ENCODE peak calls at places on chromosomes 11 and 22, in six cellular contexts. One of them, this sample, is unnamed.

GRCh38 chr22:43151251-43152000 is at the start of gene TSPO:
- DNase-seq in fibroblast of the conjunctiva: no peak
- DNase-seq in vagina: no peak
- DNase-seq in CD4-positive, alpha-beta T cell: peak
- DNase-seq in stimulated activated CD4-positive, alpha-beta T cell treated with anti-CD3 and anti-CD28 coated beads, Interleukin-4, amount 100 ng/mL, for 48 hours: peak
- DNase-seq in smooth muscle cell of the brain vasculature: no peak
- DNase-seq in this sample: peak

GRCh38 chr22:35629406-35630234 is 12.5 kb upstream of the MB start:
- DNase-seq in fibroblast of the conjunctiva: peak
- DNase-seq in vagina: no peak
- DNase-seq in CD4-positive, alpha-beta T cell: peak
- DNase-seq in stimulated activated CD4-positive, alpha-beta T cell treated with anti-CD3 and anti-CD28 coated beads, Interleukin-4, amount 100 ng/mL, for 48 hours: peak
- DNase-seq in smooth muscle cell of the brain vasculature: peak
- DNase-seq in this sample: no peak

GRCh38 chr11:29606596-29606995 is 410.2 kb downstream of the KCNA4 start:
- DNase-seq in fibroblast of the conjunctiva: no peak
- DNase-seq in vagina: no peak
- DNase-seq in CD4-positive, alpha-beta T cell: no peak
- DNase-seq in stimulated activated CD4-positive, alpha-beta T cell treated with anti-CD3 and anti-CD28 coated beads, Interleukin-4, amount 100 ng/mL, for 48 hours: no peak
- DNase-seq in smooth muscle cell of the brain vasculature: no peak
- DNase-seq in this sample: no peak

GRCh38 chr11:34671946-34672345 is 51.1 kb downstream of the EHF start:
- DNase-seq in fibroblast of the conjunctiva: no peak
- DNase-seq in vagina: no peak
- DNase-seq in CD4-positive, alpha-beta T cell: no peak
- DNase-seq in stimulated activated CD4-positive, alpha-beta T cell treated with anti-CD3 and anti-CD28 coated beads, Interleukin-4, amount 100 ng/mL, for 48 hours: no peak
- DNase-seq in smooth muscle cell of the brain vasculature: no peak
- DNase-seq in this sample: no peak

GRCh38 chr11:117875397-117876048 is 935 bp downstream of the FXYD6 start:
- DNase-seq in fibroblast of the conjunctiva: no peak
- DNase-seq in vagina: peak
- DNase-seq in CD4-positive, alpha-beta T cell: peak
- DNase-seq in stimulated activated CD4-positive, alpha-beta T cell treated with anti-CD3 and anti-CD28 coated beads, Interleukin-4, amount 100 ng/mL, for 48 hours: no peak
- DNase-seq in smooth muscle cell of the brain vasculature: no peak
- DNase-seq in this sample: peak

GRCh38 chr22:19974233-19974861 is 32.7 kb upstream of the TXNRD2 start:
- DNase-seq in fibroblast of the conjunctiva: no peak
- DNase-seq in vagina: no peak
- DNase-seq in CD4-positive, alpha-beta T cell: no peak
- DNase-seq in stimulated activated CD4-positive, alpha-beta T cell treated with anti-CD3 and anti-CD28 coated beads, Interleukin-4, amount 100 ng/mL, for 48 hours: no peak
- DNase-seq in smooth muscle cell of the brain vasculature: no peak
- DNase-seq in this sample: no peak

GRCh38 chr22:18970180-18970947 is 34.3 kb upstream of the PRODH start:
- DNase-seq in fibroblast of the conjunctiva: no peak
- DNase-seq in vagina: no peak
- DNase-seq in CD4-positive, alpha-beta T cell: no peak
- DNase-seq in stimulated activated CD4-positive, alpha-beta T cell treated with anti-CD3 and anti-CD28 coated beads, Interleukin-4, amount 100 ng/mL, for 48 hours: peak
- DNase-seq in smooth muscle cell of the brain vasculature: no peak
- DNase-seq in this sample: no peak

GRCh38 chr11:69205125-69205928 is 49.6 kb downstream of the SMIM38 start:
- DNase-seq in fibroblast of the conjunctiva: no peak
- DNase-seq in vagina: no peak
- DNase-seq in CD4-positive, alpha-beta T cell: no peak
- DNase-seq in stimulated activated CD4-positive, alpha-beta T cell treated with anti-CD3 and anti-CD28 coated beads, Interleukin-4, amount 100 ng/mL, for 48 hours: no peak
- DNase-seq in smooth muscle cell of the brain vasculature: no peak
- DNase-seq in this sample: no peak

GRCh38 chr11:94557391-94557790 is 9.8 kb upstream of the PIWIL4 start:
- DNase-seq in fibroblast of the conjunctiva: no peak
- DNase-seq in vagina: no peak
- DNase-seq in CD4-positive, alpha-beta T cell: no peak
- DNase-seq in stimulated activated CD4-positive, alpha-beta T cell treated with anti-CD3 and anti-CD28 coated beads, Interleukin-4, amount 100 ng/mL, for 48 hours: no peak
- DNase-seq in smooth muscle cell of the brain vasculature: no peak
- DNase-seq in this sample: no peak

GRCh38 chr11:1573847-1574255 is 1.8 kb upstream of the DUSP8 start:
- DNase-seq in fibroblast of the conjunctiva: no peak
- DNase-seq in vagina: no peak
- DNase-seq in CD4-positive, alpha-beta T cell: no peak
- DNase-seq in stimulated activated CD4-positive, alpha-beta T cell treated with anti-CD3 and anti-CD28 coated beads, Interleukin-4, amount 100 ng/mL, for 48 hours: no peak
- DNase-seq in smooth muscle cell of the brain vasculature: no peak
- DNase-seq in this sample: no peak

GRCh38 chr22:19325296-19325950 is 33.9 kb upstream of the CLTCL1 start:
- DNase-seq in fibroblast of the conjunctiva: peak
- DNase-seq in vagina: no peak
- DNase-seq in CD4-positive, alpha-beta T cell: no peak
- DNase-seq in stimulated activated CD4-positive, alpha-beta T cell treated with anti-CD3 and anti-CD28 coated beads, Interleukin-4, amount 100 ng/mL, for 48 hours: no peak
- DNase-seq in smooth muscle cell of the brain vasculature: no peak
- DNase-seq in this sample: no peak

This sample was measured in effector memory CD8-positive, alpha-beta T cell.